ENCODE peak calls at places on chromosomes 1 and 21, in six cellular contexts. G is cardiac muscle cell; H is fibroblast of the aortic adventitia; T is tibial artery; O is fibroblast of lung; D is CD8-positive, alpha-beta T cell. E is an unnamed sample.
A peak's percentile ranks its signal among the peaks of the same experiment; 100 is the strongest.

GRCh38 chr1:10862743-10863335 is 66.4 kb upstream of the CASZ1 start:
- DNase-seq in O (no peak), T (no peak), D (no peak), H (no peak), G (peak; percentile 40), E (no peak)

GRCh38 chr1:214404571-214405213 is 123.7 kb downstream of the SMYD2 start:
- DNase-seq in T (no peak), O (peak; percentile 90), G (no peak), H (no peak), D (no peak), E (peak; percentile 50)

GRCh38 chr1:170593612-170594011 is 61.6 kb downstream of the GORAB start:
- DNase-seq in H (peak; percentile 26), G (no peak), O (no peak), T (no peak), D (no peak), E (no peak)

GRCh38 chr1:77834771-77835334 is 53.6 kb upstream of the NEXN start:
- DNase-seq in D (no peak), H (peak; percentile 88), O (peak; percentile 71), T (peak; percentile 41), G (peak; percentile 59), E (peak; percentile 85)

GRCh38 chr1:76766381-76766780 is 100.9 kb upstream of the ST6GALNAC5 start:
- DNase-seq in H (no peak), G (no peak), T (no peak), D (no peak), O (no peak), E (no peak)

GRCh38 chr1:222973561-222973960 is 158.7 kb downstream of the DISP1 start:
- DNase-seq in H (no peak), G (no peak), O (no peak), D (no peak), T (no peak), E (no peak)

GRCh38 chr1:168083456-168084325 is 53.0 kb downstream of the GPR161 start:
- DNase-seq in G (no peak), T (no peak), O (no peak), H (peak; percentile 6), D (no peak), E (no peak)

GRCh38 chr1:38152351-38153082 is 105.9 kb upstream of the POU3F1 start:
- DNase-seq in H (no peak), T (no peak), G (no peak), D (no peak), O (no peak), E (peak; percentile 4)

GRCh38 chr1:225602590-225603206 is 50.2 kb downstream of the ENAH start:
- DNase-seq in D (no peak), H (peak; percentile 24), O (no peak), T (no peak), G (no peak), E (no peak)

GRCh38 chr1:195763146-195763906 is 844.9 kb downstream of the KCNT2 start:
- DNase-seq in T (no peak), D (no peak), O (no peak), H (no peak), G (no peak), E (no peak)

GRCh38 chr1:21294266-21295058 is 4.2 kb upstream of the ECE1 start:
- DNase-seq in G (peak; percentile 56), O (peak; percentile 31), D (peak; percentile 76), T (no peak), H (no peak), E (no peak)

GRCh38 chr1:30379684-30380624 is 343.4 kb downstream of the MATN1 start:
- DNase-seq in H (peak; percentile 80), T (peak; percentile 46), G (peak; percentile 88), D (peak; percentile 26), O (peak; percentile 78), E (peak; percentile 68)

GRCh38 chr1:8495928-8496401 is 178.1 kb downstream of the SLC45A1 start:
- DNase-seq in H (no peak), T (no peak), O (peak; percentile 21), G (no peak), D (no peak), E (peak; percentile 33)

GRCh38 chr1:167938083-167938482 is 1.2 kb upstream of the MPC2 start:
- DNase-seq in D (no peak), G (peak; percentile 4), O (no peak), H (no peak), T (no peak), E (no peak)

GRCh38 chr1:84027368-84027767 is 28.4 kb upstream of the TTLL7 start:
- DNase-seq in O (no peak), H (no peak), D (no peak), T (no peak), G (no peak), E (no peak)
- H3K4me3 ChIP-seq in O (no peak overlapping the region), H (no peak overlapping the region), D (no peak overlapping the region), T (no peak overlapping the region), G (no peak overlapping the region), E (no peak overlapping the region)

DNA sequence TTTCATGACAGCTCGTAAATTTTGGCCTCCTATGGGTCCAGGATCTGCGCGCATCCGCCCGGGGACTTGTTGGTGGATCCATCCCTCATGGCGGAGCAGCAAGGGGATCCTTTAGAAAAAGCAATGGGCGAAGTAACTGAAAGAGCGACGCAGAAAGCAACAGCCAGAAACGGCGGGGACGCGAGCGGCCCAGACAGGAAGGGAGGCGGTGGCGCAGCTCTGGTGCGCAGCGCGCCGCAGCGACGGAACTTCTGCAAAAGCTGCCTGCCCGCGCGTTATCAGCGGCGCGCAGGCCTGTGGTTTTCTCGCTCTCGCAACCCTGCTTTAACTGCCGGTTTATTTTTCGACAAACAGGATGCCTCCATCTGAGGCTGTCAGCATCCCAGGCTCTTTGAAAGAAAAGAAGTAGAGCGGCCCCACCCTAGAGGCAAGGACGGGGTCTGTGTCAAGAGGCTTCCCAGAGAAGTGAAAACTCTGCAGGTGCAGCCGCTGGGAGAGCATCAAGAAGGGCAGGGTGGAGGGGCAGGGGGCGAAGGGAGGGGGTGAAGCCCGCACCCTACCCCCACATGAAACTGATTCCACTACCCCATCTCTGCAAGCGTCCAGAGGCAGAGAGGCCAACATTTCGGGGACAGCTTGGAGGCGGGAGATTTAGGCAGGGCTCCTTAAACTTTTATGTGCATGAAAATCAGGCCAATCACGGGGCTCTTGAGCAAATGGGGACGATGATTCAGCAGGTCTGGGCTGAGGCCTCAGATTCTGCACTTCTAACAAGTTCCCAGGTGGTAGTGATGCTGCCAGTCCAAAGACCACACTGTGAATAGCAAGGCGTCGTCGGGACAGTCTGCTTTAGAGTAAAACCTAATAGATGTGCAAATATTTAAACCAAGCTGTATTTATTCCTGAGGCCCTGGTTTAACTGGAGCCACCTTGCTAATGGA is 22.2 kb downstream of the RUNX1 start:
- DNase-seq in H (peak; percentile 46), D (peak; percentile 80), O (peak; percentile 74), G (peak; percentile 34), T (peak; percentile 59), E (no peak)
- TF ChIP-seq CTCF in H (no peak), D (no peak), O (no peak), G (no peak), T (no peak), E (no peak)

GRCh38 chr21:37784591-37785318 is 131.5 kb downstream of the KCNJ6 start:
- DNase-seq in G (no peak), T (no peak), D (no peak), O (no peak), H (no peak), E (no peak)

GRCh38 chr21:37783016-37783415 is 133.2 kb downstream of the KCNJ6 start:
- DNase-seq in H (peak; percentile 16), T (no peak), O (peak; percentile 73), G (no peak), D (no peak), E (peak; percentile 52)

DNA sequence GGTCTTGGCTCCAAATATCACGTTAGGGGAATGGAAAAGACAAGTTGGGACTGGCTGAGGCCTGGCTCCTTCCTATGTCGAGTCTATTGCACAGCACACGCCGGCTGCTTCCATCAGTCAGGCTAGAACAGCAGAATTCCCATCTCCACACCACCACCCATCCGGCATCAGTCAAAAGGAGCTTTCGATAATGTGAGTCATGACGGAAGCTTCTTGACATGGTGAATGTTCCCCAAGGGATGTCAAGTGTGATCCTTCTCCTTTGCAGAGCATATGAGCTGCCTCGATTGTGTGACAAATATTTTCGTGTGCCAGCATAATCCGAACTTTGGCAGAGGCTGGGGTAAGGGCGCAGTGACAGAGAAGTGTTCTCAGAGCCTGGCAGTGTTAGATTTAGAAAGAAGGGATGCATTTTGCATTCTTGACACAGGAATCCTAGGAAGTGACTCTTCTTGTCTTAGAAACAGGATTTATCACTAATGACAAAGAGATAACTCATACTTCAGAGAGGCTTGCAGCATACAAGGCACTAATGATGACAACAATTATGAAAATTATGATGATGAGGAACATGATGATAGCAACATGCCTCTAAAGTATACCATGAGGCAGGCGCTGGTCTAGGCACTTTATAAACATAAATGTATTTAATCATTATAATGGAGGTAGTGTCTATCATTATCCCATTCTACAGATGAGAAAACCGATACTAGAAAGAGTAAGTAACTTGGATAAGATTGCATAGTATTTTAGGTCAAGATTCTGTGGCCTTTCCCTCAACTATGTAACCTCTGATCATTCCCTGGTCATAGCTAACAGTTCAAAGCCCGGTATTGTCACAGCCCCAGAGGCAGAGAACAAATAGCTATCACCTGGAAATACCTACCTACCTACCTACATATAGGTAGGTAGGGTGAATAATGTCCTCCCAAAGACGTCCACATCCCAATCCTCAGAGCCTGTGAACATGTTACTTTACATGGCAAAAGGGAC is 135.0 kb downstream of the KCNJ6 start:
- DNase-seq in D (no peak), H (no peak), T (no peak), G (no peak), O (no peak), E (peak; percentile 12)
- H3K4me3 ChIP-seq in D (no peak overlapping the region), H (no peak overlapping the region), T (no peak overlapping the region), G (no peak overlapping the region), O (no peak overlapping the region), E (no peak overlapping the region)

GRCh38 chr1:32902535-32902920 is 1.3 kb upstream of the TMEM54 start:
- DNase-seq in T (no peak), O (no peak), G (no peak), D (no peak), H (no peak), E (no peak)

GRCh38 chr1:32900371-32900955 is 726 bp downstream of the TMEM54 start:
- DNase-seq in H (no peak), O (no peak), G (no peak), D (no peak), T (no peak), E (no peak)

GRCh38 chr1:32901823-32902534 is 790 bp upstream of the TMEM54 start:
- DNase-seq in O (no peak), T (no peak), D (no peak), G (no peak), H (no peak), E (no peak)

GRCh38 chr1:32899586-32900296 is 1.4 kb downstream of the TMEM54 start:
- DNase-seq in O (no peak), D (no peak), H (no peak), T (no peak), G (no peak), E (no peak)

DNA sequence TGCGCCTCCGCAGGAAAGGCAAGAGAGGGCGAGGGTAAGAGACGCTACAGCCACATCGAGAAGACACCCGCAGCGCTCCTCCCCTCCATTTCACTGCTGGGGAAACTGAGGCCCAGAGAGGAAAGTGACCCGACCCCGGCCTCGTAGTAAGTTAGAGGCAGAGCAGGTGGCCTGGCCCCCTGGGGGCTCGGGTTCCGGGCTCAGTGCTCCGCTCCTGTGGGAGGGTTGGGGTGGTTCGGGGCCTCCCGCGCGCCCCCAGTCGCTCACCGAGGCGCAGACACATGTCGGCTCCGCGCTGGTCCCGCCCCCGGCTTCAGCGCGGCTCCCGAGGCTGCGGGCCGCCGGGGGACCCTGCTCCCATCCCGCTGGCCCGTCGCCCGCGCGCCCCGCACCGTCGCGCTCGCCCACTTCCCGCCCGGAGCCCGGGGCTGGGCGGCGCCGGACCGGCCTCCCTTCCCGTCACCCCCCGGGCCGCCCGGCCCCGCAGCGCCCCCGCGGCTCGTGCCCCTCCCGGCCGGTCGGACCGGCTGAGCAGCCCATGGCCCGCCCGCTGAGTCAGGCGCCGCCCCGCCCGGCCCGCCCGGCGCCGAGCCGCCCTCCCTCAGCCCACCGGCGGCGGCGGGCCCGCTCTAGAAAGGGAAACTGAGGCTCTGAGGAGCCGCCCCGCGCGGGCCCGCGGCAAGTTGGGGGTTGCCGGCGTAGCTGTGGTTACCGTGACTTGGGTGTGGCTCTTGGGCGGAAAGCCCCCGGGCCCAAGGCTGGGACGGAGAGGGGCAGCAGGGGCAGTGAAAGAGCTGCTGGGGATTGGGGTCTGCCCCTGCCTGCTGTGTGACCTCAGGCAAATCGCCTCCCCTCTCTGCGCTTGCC is at the start of gene TMEM54:
- DNase-seq in G (peak; percentile 51), D (no peak), H (no peak), T (no peak), O (peak; percentile 26), E (peak; percentile 18)
- TF ChIP-seq CTCF in G (peak; percentile 8), D (no peak), H (no peak), T (no peak), O (no peak), E (no peak)

E was measured in fibroblast of mammary gland.